ENCODE peak calls at places on chromosome 19, in eight cellular contexts. W is transverse colon, B is omental fat pad, S is fibroblast of mammary gland, P is MCF 10A, E is H9, Q is foreskin keratinocyte, D is GM13977. G is an unnamed sample.

GRCh38 chr19:40596608-40597328 is 4.4 kb upstream of the LTBP4 start:
- DNase-seq in W (peak), B (no peak), S (peak), P (peak), E (peak), Q (no peak), D (no peak), G (no peak)

GRCh38 chr19:3020321-3020960 is 8.6 kb downstream of the TLE2 start:
- DNase-seq in W (no peak), B (no peak), S (no peak), P (no peak), E (no peak), Q (no peak), D (no peak), G (no peak)

GRCh38 chr19:13164370-13165090 is 14.3 kb downstream of the IER2 start:
- DNase-seq in W (peak), B (no peak), S (no peak), P (peak), E (peak), Q (peak), D (no peak), G (peak)

GRCh38 chr19:5949792-5950305 is 28.1 kb downstream of the RANBP3 start:
- DNase-seq in W (no peak), B (no peak), S (no peak), P (no peak), E (no peak), Q (no peak), D (no peak), G (no peak)

GRCh38 chr19:54420383-54421168 is 5.3 kb downstream of the TTYH1 start:
- DNase-seq in W (no peak), B (no peak), S (peak), P (no peak), E (peak), Q (no peak), D (no peak), G (no peak)

GRCh38 chr19:44807652-44808462 is 1.0 kb upstream of the BCAM start:
- DNase-seq in W (peak), B (no peak), S (peak), P (peak), E (peak), Q (peak), D (peak), G (peak)

GRCh38 chr19:27955484-27955883 is 1257.5 kb downstream of the UQCRFS1 start:
- DNase-seq in W (no peak), B (no peak), S (no peak), P (no peak), E (no peak), Q (no peak), D (no peak), G (no peak)

GRCh38 chr19:55621673-55622231 is 2.6 kb downstream of the ZNF784 start:
- DNase-seq in W (no peak), B (no peak), S (no peak), P (no peak), E (no peak), Q (no peak), D (no peak), G (no peak)

GRCh38 chr19:13301627-13302334 is 151.6 kb downstream of the IER2 start:
- DNase-seq in W (no peak), B (no peak), S (no peak), P (no peak), E (no peak), Q (no peak), D (no peak), G (no peak)

GRCh38 chr19:55597493-55597892 is 1.8 kb downstream of the FIZ1 start:
- DNase-seq in W (no peak), B (no peak), S (no peak), P (no peak), E (peak), Q (no peak), D (no peak), G (no peak)

GRCh38 chr19:35240322-35240721 is 8.5 kb upstream of the LSR start:
- DNase-seq in W (peak), B (no peak), S (no peak), P (no peak), E (no peak), Q (no peak), D (no peak), G (no peak)

GRCh38 chr19:32570081-32570785 is 10.8 kb upstream of the PDCD5 start:
- DNase-seq in W (peak), B (no peak), S (peak), P (peak), E (peak), Q (peak), D (peak), G (peak)
- TF ChIP-seq CTCF in W (peak), B (no peak), S (peak), P (peak), E (peak), Q (peak), D (peak), G (peak)

GRCh38 chr19:18712981-18713380 is 29.5 kb downstream of the CRTC1 start:
- DNase-seq in W (no peak), B (no peak), S (peak), P (no peak), E (no peak), Q (no peak), D (no peak), G (no peak)
- TF ChIP-seq CTCF in W (no peak), B (no peak), S (no peak), P (no peak), E (no peak), Q (no peak), D (no peak), G (no peak)

DNA sequence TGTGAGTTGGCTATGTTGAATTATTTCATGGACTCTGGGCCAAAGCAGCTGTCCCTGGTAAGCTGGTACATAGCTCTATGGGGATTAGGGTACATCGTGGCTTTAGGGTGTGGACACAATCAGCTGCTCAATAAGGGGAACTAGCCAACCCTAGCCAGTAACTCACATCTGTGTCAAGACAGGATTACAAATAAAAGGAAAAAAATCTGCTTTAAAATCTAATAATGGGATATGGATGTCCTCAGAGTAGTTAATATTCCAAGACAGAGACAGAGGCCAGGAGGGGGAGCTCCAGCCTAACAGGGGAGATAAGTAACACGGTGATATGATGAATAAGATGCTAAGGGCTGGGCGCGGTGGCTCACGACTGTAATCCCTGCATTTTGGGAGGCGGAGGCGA is 21.1 kb upstream of the ZNF766 start:
- DNase-seq in W (peak), B (peak), S (peak), P (peak), E (peak), Q (peak), D (no peak), G (no peak)
- TF ChIP-seq CTCF in W (peak), B (no peak), S (peak), P (peak), E (peak), Q (peak), D (peak), G (peak)

GRCh38 chr19:51628153-51628939 is 1.9 kb downstream of the SIGLEC5 start:
- DNase-seq in W (no peak), B (no peak), S (no peak), P (no peak), E (no peak), Q (no peak), D (no peak), G (no peak)
- TF ChIP-seq CTCF in W (no peak), B (no peak), S (no peak), P (no peak), E (no peak), Q (no peak), D (no peak), G (no peak)

DNA sequence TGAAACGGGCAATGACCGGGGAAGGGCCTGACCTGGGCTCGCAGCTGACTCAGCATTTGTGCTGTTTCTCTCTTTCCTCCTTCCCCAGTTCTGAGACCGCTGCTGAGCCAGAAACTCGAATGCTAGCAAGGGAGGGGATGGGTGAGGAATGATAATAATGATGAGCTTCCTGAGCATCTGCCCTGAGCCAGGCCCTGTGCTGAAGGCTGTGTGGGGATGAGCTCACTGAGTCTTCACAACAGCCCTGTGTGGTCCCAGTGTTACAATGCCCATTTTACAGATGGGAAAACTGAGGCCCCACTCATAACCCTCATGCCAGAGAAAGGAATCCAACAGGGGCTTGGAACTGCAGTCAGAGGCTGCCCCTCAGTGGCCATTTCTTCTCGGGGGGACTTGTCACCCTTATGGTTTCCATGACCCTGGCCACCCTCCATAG is 8.1 kb downstream of the SULT2B1 start:
- DNase-seq in W (no peak), B (no peak), S (peak), P (no peak), E (peak), Q (no peak), D (no peak), G (no peak)
- TF ChIP-seq CTCF in W (no peak), B (no peak), S (peak), P (no peak), E (peak), Q (peak), D (no peak), G (no peak)

GRCh38 chr19:46733693-46734240 is 12.1 kb upstream of the FKRP start:
- DNase-seq in W (no peak), B (no peak), S (no peak), P (no peak), E (no peak), Q (no peak), D (no peak), G (no peak)

GRCh38 chr19:46731007-46731501 is 14.1 kb upstream of the PRKD2 start:
- DNase-seq in W (no peak), B (no peak), S (peak), P (peak), E (no peak), Q (peak), D (no peak), G (no peak)

GRCh38 chr19:46731584-46731983 is 14.3 kb upstream of the FKRP start:
- DNase-seq in W (no peak), B (no peak), S (no peak), P (no peak), E (no peak), Q (no peak), D (no peak), G (no peak)

GRCh38 chr19:46732172-46732938 is 13.5 kb upstream of the FKRP start:
- DNase-seq in W (no peak), B (no peak), S (no peak), P (no peak), E (no peak), Q (no peak), D (no peak), G (no peak)

DNA sequence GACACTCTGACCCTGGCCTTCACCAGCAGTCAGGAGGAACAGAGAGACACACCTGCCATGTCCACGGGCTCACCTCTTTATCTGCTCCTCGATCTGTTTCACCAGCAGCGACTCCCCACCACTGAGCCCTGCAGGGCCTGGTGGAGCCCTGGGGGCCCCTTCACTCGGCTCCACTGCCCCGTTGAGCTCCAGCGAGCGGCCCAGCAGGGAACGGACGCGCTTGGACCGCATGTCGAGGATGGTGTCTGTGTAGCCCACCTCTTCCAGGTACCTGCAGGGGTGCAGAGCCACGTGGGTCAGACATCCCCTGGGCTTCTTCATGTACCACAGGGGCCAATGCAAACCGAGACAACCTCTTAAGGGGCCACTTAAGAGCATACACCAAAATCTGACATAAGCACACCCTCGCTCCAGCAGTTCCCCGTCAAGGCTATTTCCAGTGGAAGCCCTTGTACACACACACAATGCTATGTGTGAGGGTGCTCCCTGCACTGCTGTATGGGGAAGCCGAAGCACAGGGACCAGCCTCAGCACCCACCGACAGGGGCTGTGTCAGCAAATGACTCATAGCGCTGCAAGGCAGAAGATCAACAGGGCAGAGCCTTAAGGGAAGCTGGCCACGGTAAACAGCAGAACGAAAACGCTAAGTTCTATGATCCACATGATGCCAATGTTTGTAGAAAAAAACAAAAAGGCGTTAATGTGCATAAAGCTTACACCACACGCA is 12.7 kb upstream of the FKRP start:
- DNase-seq in W (no peak), B (no peak), S (peak), P (no peak), E (no peak), Q (no peak), D (no peak), G (no peak)
- TF ChIP-seq CTCF in W (no peak), B (no peak), S (no peak), P (no peak), E (no peak), Q (no peak), D (no peak), G (no peak)

GRCh38 chr19:8827277-8827676 is 4.8 kb downstream of the ZNF558 start:
- DNase-seq in W (no peak), B (no peak), S (no peak), P (no peak), E (no peak), Q (no peak), D (no peak), G (no peak)

GRCh38 chr19:8831373-8831772 is 731 bp downstream of the ZNF558 start:
- DNase-seq in W (no peak), B (no peak), S (no peak), P (no peak), E (no peak), Q (no peak), D (no peak), G (no peak)

GRCh38 chr19:8821748-8822241 is 10.3 kb downstream of the ZNF558 start:
- DNase-seq in W (no peak), B (no peak), S (no peak), P (no peak), E (no peak), Q (no peak), D (no peak), G (no peak)

GRCh38 chr19:8831832-8832131 is 322 bp downstream of the ZNF558 start:
- DNase-seq in W (no peak), B (no peak), S (no peak), P (no peak), E (no peak), Q (peak), D (no peak), G (no peak)

DNA sequence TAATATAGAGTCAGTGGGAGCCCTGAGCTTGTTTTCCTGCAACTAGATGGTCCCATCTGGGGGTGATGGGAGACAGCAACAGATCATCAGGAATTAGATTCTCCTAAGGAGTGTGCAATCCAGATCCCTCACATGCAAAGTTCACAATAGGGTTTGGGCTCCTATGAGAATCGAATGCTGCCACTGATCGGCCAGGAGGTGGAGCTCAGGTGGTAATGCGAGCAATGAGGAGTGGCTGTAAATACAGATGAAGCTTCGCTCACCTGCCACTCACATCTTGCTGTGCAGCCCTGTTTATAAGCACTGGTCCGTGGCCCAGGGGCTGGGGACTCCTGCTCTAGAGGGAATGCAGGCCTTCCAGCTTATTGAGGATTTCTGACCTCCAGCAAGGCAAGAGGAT is 5.7 kb downstream of the ZNF558 start:
- DNase-seq in W (no peak), B (no peak), S (no peak), P (no peak), E (no peak), Q (no peak), D (no peak), G (no peak)
- TF ChIP-seq CTCF in W (no peak), B (no peak), S (no peak), P (no peak), E (no peak), Q (no peak), D (no peak), G (no peak)

DNA sequence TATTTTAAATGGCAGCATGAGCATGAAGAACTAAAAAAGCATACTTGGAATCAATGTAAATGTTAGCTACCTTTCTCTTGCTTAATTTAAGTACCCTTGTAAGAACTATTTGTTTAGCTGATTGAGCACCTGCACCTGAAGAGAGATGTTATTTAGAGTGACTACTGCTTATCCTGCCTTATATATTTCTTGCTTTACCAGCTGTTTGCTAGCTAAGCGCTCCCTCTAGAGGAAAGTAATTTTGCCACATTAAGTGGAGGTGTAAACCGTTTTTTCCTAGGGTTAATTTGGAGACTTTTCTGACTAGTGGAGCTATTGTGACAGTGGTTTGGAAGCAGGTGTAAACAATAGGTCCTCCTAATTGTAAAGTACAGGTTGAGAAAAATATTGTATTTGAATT is 19.4 kb upstream of the PSG2 start:
- DNase-seq in W (no peak), B (no peak), S (no peak), P (no peak), E (no peak), Q (no peak), D (no peak), G (no peak)
- TF ChIP-seq CTCF in W (no peak), B (no peak), S (no peak), P (no peak), E (no peak), Q (peak), D (no peak), G (no peak)

G was measured in GM20000.